ENCODE peak calls at places on chromosomes 16 and 17, in eight cellular contexts. A, M, N, V, W, D, S and K are unnamed samples. For H3K36me3, the result is how much of the 10 kb centered on the place peaks cover.

GRCh38 chr16:87897563-87898505 is 28.5 kb upstream of the SLC7A5 start:
- DNase-seq in V (no peak), D (no peak), M (peak), A (no peak), W (no peak), N (peak), S (peak), K (no peak)

GRCh38 chr17:34252138-34252889 is 2.8 kb upstream of the CCL2 start:
- DNase-seq in N (no peak), M (no peak), W (peak), A (peak), S (peak), D (peak), V (peak), K (peak)

GRCh38 chr17:71149607-71150006 is 971.2 kb upstream of the SOX9 start:
- DNase-seq in V (no peak), S (no peak), D (no peak), M (no peak), W (no peak), N (no peak), A (no peak), K (no peak)

GRCh38 chr17:411416-412120 is 59.0 kb upstream of the RPH3AL start:
- DNase-seq in D (no peak), N (no peak), A (no peak), W (peak), S (no peak), M (no peak), V (peak), K (no peak)

GRCh38 chr17:22277595-22277994 is 585.3 kb downstream of the KCNJ18 start:
- DNase-seq in N (no peak), A (no peak), D (no peak), S (peak), V (no peak), M (no peak), W (no peak), K (peak)

GRCh38 chr16:55324491-55325447 is 766 bp downstream of the IRX6 start:
- DNase-seq in M (no peak), W (no peak), A (peak), S (peak), N (no peak), D (no peak), V (peak), K (no peak)

GRCh38 chr17:37447641-37448040 is 41.0 kb downstream of the TADA2A start:
- DNase-seq in M (no peak), N (no peak), D (peak), A (no peak), V (peak), S (no peak), W (no peak), K (no peak)

GRCh38 chr17:31374083-31374447 is 17.4 kb upstream of the RAB11FIP4 start:
- DNase-seq in W (no peak), N (no peak), D (no peak), S (no peak), M (no peak), V (no peak), A (no peak), K (no peak)

GRCh38 chr16:2388875-2389433 is 40.3 kb upstream of the CCNF start:
- DNase-seq in M (no peak), N (no peak), W (peak), D (peak), S (no peak), A (no peak), V (peak), K (no peak)

GRCh38 chr16:75096730-75097129 is 19.9 kb downstream of the LDHD start:
- DNase-seq in N (no peak), D (no peak), S (no peak), V (no peak), M (no peak), A (no peak), W (peak), K (no peak)

GRCh38 chr16:85183564-85183963 is 71.3 kb upstream of the CIBAR2 start:
- DNase-seq in W (no peak), D (no peak), M (no peak), S (no peak), N (no peak), V (no peak), A (no peak), K (no peak)

GRCh38 chr16:67226804-67227566 is at the start of gene TMEM208:
- DNase-seq in M (peak), D (peak), N (peak), V (peak), S (peak), A (peak), W (peak), K (peak)

GRCh38 chr16:84786605-84787302 is 33.0 kb upstream of the CRISPLD2 start:
- DNase-seq in V (no peak), W (peak), A (no peak), N (no peak), S (peak), M (no peak), D (no peak), K (no peak)

GRCh38 chr16:69935740-69936139 is 15.4 kb upstream of the CLEC18A start:
- DNase-seq in W (no peak), S (no peak), A (no peak), M (no peak), V (no peak), N (no peak), D (no peak), K (no peak)

GRCh38 chr17:15273141-15273793 is 8.1 kb upstream of the PMP22 start:
- DNase-seq in W (no peak), D (no peak), M (no peak), V (peak), A (no peak), N (no peak), S (no peak), K (no peak)

GRCh38 chr17:55813944-55814343 is 63.1 kb downstream of the PCTP start:
- DNase-seq in D (peak), A (no peak), N (no peak), W (no peak), V (no peak), M (no peak), S (no peak), K (no peak)

GRCh38 chr16:66539628-66540469 is 10.1 kb downstream of the TK2 start:
- DNase-seq in D (no peak), N (no peak), W (no peak), V (no peak), M (no peak), A (no peak), S (no peak), K (no peak)

GRCh38 chr16:89562027-89562599 is 1.6 kb downstream of the RPL13 start:
- DNase-seq in N (no peak), W (no peak), A (no peak), V (no peak), S (no peak), M (no peak), D (no peak), K (no peak)

GRCh38 chr16:2765462-2766404 is 11.3 kb downstream of the ELOB start:
- DNase-seq in V (no peak), W (no peak), M (no peak), S (no peak), D (no peak), A (no peak), N (no peak), K (no peak)

GRCh38 chr16:11347831-11348230 is 2.6 kb downstream of the RMI2 start:
- DNase-seq in W (no peak), A (no peak), D (no peak), S (no peak), N (no peak), M (no peak), V (no peak), K (no peak)

GRCh38 chr17:17900615-17901520 is 64.1 kb upstream of the SREBF1 start:
- DNase-seq in D (peak), W (peak), M (no peak), V (peak), A (peak), S (peak), N (no peak), K (peak)

GRCh38 chr16:66207864-66208226 is 158.6 kb upstream of the CDH5 start:
- DNase-seq in D (no peak), W (no peak), N (no peak), V (no peak), A (no peak), S (no peak), M (no peak), K (no peak)

GRCh38 chr17:73386561-73386960 is 74.8 kb upstream of the CDC42EP4 start:
- DNase-seq in V (no peak), S (no peak), W (no peak), N (no peak), D (no peak), A (no peak), M (no peak), K (no peak)

GRCh38 chr16:57480127-57480753 is 6.1 kb downstream of the DOK4 start:
- DNase-seq in A (no peak), S (peak), V (peak), D (no peak), W (peak), N (no peak), M (no peak), K (peak)

GRCh38 chr16:49456763-49457162 is 83.2 kb downstream of the C16orf78 start:
- DNase-seq in V (no peak), A (no peak), W (no peak), D (no peak), N (no peak), M (no peak), S (peak), K (no peak)

GRCh38 chr16:86288716-86289294 is 221.5 kb upstream of the FOXF1 start:
- DNase-seq in A (no peak), N (no peak), V (no peak), D (no peak), S (no peak), M (no peak), W (no peak), K (no peak)

GRCh38 chr17:60832206-60832605 is 154.6 kb downstream of the BCAS3 start:
- DNase-seq in N (no peak), S (no peak), A (no peak), W (no peak), M (no peak), V (no peak), D (no peak), K (no peak)

GRCh38 chr17:51050291-51051033 is 70.2 kb downstream of the SPAG9 start:
- DNase-seq in W (no peak), N (no peak), V (peak), D (no peak), M (no peak), A (no peak), S (no peak), K (no peak)

GRCh38 chr16:16025214-16025968 is 76.0 kb downstream of the ABCC1 start:
- DNase-seq in S (peak), D (peak), W (no peak), V (peak), M (peak), N (peak), A (peak), K (no peak)

GRCh38 chr17:60622961-60623360 is 23.0 kb downstream of the PPM1D start:
- DNase-seq in V (no peak), S (no peak), N (no peak), A (no peak), M (no peak), W (no peak), D (no peak), K (no peak)

GRCh38 chr16:73186752-73187151 is 138.8 kb upstream of the ZFHX3 start:
- DNase-seq in A (no peak), M (no peak), D (peak), N (no peak), S (no peak), W (no peak), V (no peak), K (no peak)

GRCh38 chr17:48113201-48113676 is 5.7 kb downstream of the SNX11 start:
- DNase-seq in W (no peak), D (no peak), N (peak), M (peak), V (no peak), A (no peak), S (no peak), K (no peak)

GRCh38 chr16:4917117-4917516 is 19.8 kb downstream of the PPL start:
- DNase-seq in V (peak), M (no peak), W (no peak), A (no peak), N (no peak), S (no peak), D (no peak), K (no peak)

GRCh38 chr16:11586375-11586855 is 304 bp downstream of the LITAF start:
- DNase-seq in A (no peak), D (no peak), W (no peak), N (no peak), M (no peak), S (no peak), V (peak), K (no peak)

GRCh38 chr17:64736804-64737492 is 74.8 kb upstream of the SMURF2 start:
- DNase-seq in W (peak), V (peak), D (peak), M (peak), A (no peak), S (no peak), N (peak), K (no peak)

DNA sequence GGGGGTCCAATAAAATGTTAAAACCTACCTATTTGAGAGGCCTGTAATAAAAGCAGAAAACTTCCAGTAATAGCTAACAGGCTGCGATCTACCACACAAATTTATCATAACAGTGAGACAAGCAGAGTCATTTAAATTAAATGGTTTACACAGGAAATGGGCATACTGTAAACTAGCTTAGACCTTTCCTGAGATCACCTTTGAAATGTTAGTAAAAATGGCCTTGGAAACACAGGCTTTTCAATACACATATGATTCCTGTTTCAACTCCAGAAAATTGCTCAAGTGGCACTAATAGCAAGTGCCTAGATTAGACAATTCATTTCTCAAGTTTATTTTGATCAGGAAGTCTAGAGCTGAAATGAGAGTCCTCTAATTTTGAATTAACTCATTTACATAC is 43.4 kb downstream of the PARN start:
- DNase-seq in D (no peak), S (no peak), N (no peak), M (no peak), V (no peak), A (no peak), W (no peak), K (no peak)
- H3K36me3 ChIP-seq in D (under half), S (half or more), N (half or more), M (under half), V (under half), A (half or more), W (under half), K (under half)

DNA sequence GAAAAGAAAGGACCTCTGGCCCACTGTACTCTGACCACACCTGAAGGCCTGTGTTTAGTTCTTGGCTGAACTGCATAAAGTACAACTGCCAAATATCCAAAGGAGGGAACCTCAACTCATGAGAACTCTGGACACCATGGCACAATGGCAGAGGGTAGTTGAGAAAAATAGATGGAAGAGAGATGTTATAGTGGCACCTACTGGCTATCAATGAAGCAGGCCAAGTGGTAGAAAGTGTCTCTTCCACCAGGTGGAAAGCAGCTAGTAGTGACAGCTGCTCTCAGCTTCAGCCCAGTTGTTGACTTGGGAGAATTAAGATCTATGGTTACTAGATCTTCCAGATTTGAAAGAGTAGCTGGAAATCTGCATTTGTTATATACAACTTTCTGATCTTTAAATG is 3.2 kb downstream of the MED31 start:
- DNase-seq in V (peak), N (no peak), W (no peak), A (no peak), D (peak), S (no peak), M (no peak), K (no peak)
- H3K36me3 ChIP-seq in V (under half), N (under half), W (under half), A (half or more), D (under half), S (under half), M (under half), K (under half)

GRCh38 chr17:76772842-76773521 is 35.1 kb downstream of the MFSD11 start:
- DNase-seq in N (peak), V (peak), A (no peak), D (peak), M (peak), W (no peak), S (no peak), K (no peak)

DNA sequence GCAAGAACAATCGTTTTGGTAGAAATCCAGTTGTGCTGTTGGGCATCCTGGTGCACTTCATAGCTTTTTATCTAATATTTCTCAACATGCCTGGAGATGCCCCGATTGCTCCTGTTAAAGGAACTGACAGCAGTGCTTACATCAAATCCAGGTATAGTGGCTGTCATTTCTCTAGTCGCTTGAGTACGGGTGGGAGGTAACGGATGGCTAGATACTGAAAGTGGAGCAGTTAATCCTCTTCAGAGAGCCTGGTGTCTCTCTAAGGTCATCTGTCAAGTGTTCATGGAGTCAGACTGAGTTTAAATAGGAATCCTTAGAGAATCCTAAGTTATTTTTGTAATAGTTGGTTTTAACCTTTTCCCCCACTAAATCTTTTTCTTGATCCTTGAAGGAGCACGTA is 37.1 kb downstream of the MFSD11 start:
- DNase-seq in D (no peak), M (no peak), N (no peak), S (no peak), A (no peak), W (no peak), V (no peak), K (no peak)
- H3K36me3 ChIP-seq in D (under half), M (under half), N (under half), S (half or more), A (half or more), W (under half), V (under half), K (under half)

DNA sequence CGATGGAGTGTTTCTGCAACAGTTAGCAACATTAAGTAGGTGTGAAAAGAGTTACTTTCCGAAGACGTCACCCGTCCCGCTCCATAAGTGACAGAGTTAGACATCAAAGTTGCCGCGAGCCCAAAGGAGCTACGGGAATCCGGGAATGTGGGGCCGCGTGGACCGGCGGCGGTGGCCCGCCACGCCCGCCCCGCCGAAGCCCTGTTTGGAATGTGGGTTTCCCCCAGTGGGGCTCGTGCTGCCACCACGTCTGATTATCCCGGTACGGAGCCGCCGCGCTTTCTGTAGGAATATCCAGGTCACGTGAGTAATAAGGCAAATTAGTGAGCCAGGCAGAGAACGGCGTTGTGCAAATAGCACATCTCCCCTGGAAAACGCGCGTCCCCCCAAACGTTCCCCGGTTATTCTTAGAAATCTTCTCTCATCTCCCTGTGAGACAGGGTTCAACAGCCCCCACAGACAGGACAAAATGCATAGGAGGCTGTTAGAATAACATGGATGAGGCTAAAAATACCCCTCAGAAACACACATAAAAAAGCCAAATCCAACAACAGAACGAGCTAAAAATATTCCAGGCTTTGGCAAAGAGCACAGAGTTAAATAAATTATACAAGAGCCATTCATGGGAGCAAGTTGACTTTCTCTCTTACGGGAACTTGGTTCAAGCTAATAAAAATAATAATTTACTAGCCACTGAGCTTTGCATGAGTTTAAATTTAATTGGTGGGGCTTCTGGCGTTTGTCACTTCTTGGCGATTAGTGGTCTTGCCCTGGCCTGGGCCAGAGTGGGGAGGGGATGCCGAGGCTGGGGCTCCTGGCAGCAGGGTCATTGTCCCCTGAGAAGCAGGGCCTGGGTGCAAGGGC is 8.6 kb downstream of the BAHCC1 start:
- DNase-seq in D (no peak), W (no peak), V (peak), M (no peak), A (no peak), S (no peak), N (no peak), K (peak)
- H3K36me3 ChIP-seq in D (under half), W (under half), V (under half), M (under half), A (under half), S (under half), N (under half), K (under half)

DNA sequence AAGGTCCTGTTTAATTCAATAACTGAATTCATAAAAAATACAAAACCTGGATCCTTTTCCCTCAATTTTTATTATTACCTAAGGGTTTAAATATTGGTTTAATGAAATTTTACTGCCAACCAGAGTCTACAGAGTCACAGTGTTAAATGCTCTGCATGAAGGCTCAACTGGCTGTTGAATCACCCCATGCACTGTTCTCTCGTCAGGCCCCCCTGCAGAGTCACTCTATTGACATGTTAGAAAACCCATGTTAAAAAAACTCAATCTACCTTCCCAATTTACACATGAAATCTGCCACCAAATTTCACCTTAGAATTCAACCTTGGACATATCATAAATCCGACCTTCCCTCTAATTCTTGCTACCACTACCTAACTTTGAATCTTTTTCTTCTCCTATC is 43.3 kb upstream of the ULK2 start:
- DNase-seq in S (no peak), N (no peak), D (no peak), M (no peak), W (no peak), A (no peak), V (no peak), K (no peak)
- H3K36me3 ChIP-seq in S (half or more), N (under half), D (under half), M (half or more), W (under half), A (half or more), V (under half), K (under half)